ENCODE peak calls at places on chromosomes 16 and 17, in six cellular contexts. B is IMR-90, R is neuronal stem cell, N is H9, M is H1, F is trophoblast cell. J is an unnamed sample.

GRCh38 chr17:59357929-59358328 is 26.5 kb downstream of the YPEL2 start:
- DNase-seq in F (peak), N (no peak), M (no peak), B (peak), R (no peak), J (peak)

GRCh38 chr17:82858376-82859126 is 18.7 kb upstream of the ZNF750 start:
- DNase-seq in F (peak), R (no peak), N (no peak), M (no peak), B (no peak), J (no peak)

GRCh38 chr17:58200024-58200633 is 7.6 kb downstream of the EPX start:
- DNase-seq in N (peak), R (peak), F (no peak), B (peak), M (peak), J (peak)

GRCh38 chr16:347203-347602 is 5.3 kb downstream of the AXIN1 start:
- DNase-seq in R (no peak), F (no peak), B (no peak), M (no peak), N (no peak), J (no peak)

GRCh38 chr17:70655179-70655578 is 485.8 kb downstream of the KCNJ2 start:
- DNase-seq in B (no peak), M (no peak), F (no peak), R (no peak), N (no peak), J (no peak)

GRCh38 chr17:66347661-66348604 is 45.5 kb downstream of the PRKCA start:
- DNase-seq in M (no peak), N (no peak), F (no peak), R (no peak), B (peak), J (peak)

GRCh38 chr17:78383725-78384471 is 5.4 kb downstream of the PGS1 start:
- DNase-seq in N (no peak), R (no peak), B (peak), F (peak), M (no peak), J (peak)

GRCh38 chr16:521381-522210 is 5.9 kb upstream of the CAPN15 start:
- DNase-seq in M (no peak), N (peak), B (no peak), R (no peak), F (no peak), J (no peak)

GRCh38 chr16:84084570-84085270 is 32.0 kb downstream of the MBTPS1 start:
- DNase-seq in F (peak), R (peak), B (peak), N (peak), M (peak), J (peak)
- H3K9ac ChIP-seq in F (no peak), R (no peak), B (no peak), N (no peak), M (no peak), J (no peak)

GRCh38 chr16:35185366-35186044 is 1726.1 kb downstream of the TP53TG3F start:
- DNase-seq in B (no peak), F (no peak), R (no peak), N (no peak), M (no peak), J (no peak)

GRCh38 chr16:35186045-35186759 is 1726.8 kb downstream of the TP53TG3F start:
- DNase-seq in N (no peak), R (no peak), M (no peak), B (no peak), F (no peak), J (no peak)

GRCh38 chr16:35187665-35188225 is 1728.3 kb downstream of the TP53TG3F start:
- DNase-seq in B (no peak), N (no peak), F (no peak), M (no peak), R (no peak), J (no peak)

GRCh38 chr16:35184356-35184870 is 1725.0 kb downstream of the TP53TG3F start:
- DNase-seq in R (no peak), F (no peak), N (no peak), B (no peak), M (no peak), J (no peak)

GRCh38 chr16:35188288-35189155 is 1729.1 kb downstream of the TP53TG3F start:
- DNase-seq in R (no peak), B (no peak), M (no peak), F (no peak), N (no peak), J (no peak)
- H4K91ac ChIP-seq in R (no peak), B (no peak), M (no peak), F (no peak), N (no peak), J (no peak)

DNA sequence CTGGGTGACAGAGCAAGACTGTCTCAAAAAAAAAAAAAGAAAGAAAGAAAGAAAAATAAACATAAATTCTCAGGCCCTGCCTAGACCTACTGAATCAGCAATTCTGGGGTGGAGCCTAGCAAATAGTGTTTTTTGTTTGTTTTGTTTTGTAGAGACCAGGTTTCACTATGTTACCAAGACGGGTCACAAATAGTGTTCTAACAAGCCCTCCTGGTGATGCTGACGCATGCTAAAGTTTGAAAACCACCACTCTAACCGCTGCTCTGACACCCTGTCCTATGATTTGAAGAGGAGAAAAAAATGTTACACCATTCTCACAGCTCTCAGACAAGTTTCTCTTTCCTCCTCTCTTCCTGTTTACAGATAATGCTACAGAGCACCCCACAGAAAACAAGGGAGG is 1.5 kb downstream of the MRPL10 start:
- DNase-seq in B (no peak), F (no peak), N (no peak), M (no peak), R (no peak), J (peak)
- H3K9ac ChIP-seq in B (no peak), F (no peak), N (no peak), M (no peak), R (no peak), J (peak)

GRCh38 chr16:65834680-65835079 is 531.8 kb upstream of the CDH5 start:
- DNase-seq in F (no peak), M (no peak), B (no peak), R (no peak), N (no peak), J (no peak)

GRCh38 chr16:65832679-65833078 is 533.8 kb upstream of the CDH5 start:
- DNase-seq in R (no peak), F (no peak), B (no peak), N (no peak), M (no peak), J (no peak)

GRCh38 chr16:65832269-65832668 is 534.2 kb upstream of the CDH5 start:
- DNase-seq in R (no peak), M (no peak), B (no peak), N (no peak), F (no peak), J (peak)

GRCh38 chr16:65837431-65837986 is 529.0 kb upstream of the CDH5 start:
- DNase-seq in N (no peak), F (no peak), B (no peak), R (no peak), M (no peak), J (no peak)

GRCh38 chr16:65833171-65833871 is 533.2 kb upstream of the CDH5 start:
- DNase-seq in N (no peak), M (no peak), R (no peak), B (peak), F (no peak), J (peak)
- H4K91ac ChIP-seq in N (no peak), M (no peak), R (no peak), B (no peak), F (no peak), J (no peak)

GRCh38 chr16:46687486-46687885 is 1.5 kb downstream of the VPS35 start:
- DNase-seq in R (no peak), B (no peak), N (no peak), F (no peak), M (no peak), J (no peak)
- H3K9ac ChIP-seq in R (no peak), B (no peak), N (peak), F (peak), M (no peak), J (peak)

GRCh38 chr16:30399435-30400186 is 4.4 kb downstream of the ZNF48 start:
- DNase-seq in B (no peak), M (no peak), F (no peak), R (no peak), N (peak), J (no peak)

GRCh38 chr16:30395992-30396560 is 856 bp downstream of the ZNF48 start:
- DNase-seq in M (no peak), B (no peak), N (no peak), F (no peak), R (no peak), J (no peak)

GRCh38 chr16:30397056-30397455 is 1.8 kb downstream of the ZNF48 start:
- DNase-seq in M (no peak), R (no peak), N (no peak), B (no peak), F (no peak), J (no peak)

GRCh38 chr16:30398660-30399434 is 3.6 kb downstream of the ZNF48 start:
- DNase-seq in F (no peak), M (no peak), B (no peak), R (no peak), N (peak), J (no peak)

GRCh38 chr16:30397776-30398659 is 2.8 kb downstream of the ZNF48 start:
- DNase-seq in M (no peak), N (no peak), R (no peak), B (no peak), F (no peak), J (no peak)
- H4K91ac ChIP-seq in M (no peak), N (no peak), R (no peak), B (no peak), F (peak), J (no peak)

DNA sequence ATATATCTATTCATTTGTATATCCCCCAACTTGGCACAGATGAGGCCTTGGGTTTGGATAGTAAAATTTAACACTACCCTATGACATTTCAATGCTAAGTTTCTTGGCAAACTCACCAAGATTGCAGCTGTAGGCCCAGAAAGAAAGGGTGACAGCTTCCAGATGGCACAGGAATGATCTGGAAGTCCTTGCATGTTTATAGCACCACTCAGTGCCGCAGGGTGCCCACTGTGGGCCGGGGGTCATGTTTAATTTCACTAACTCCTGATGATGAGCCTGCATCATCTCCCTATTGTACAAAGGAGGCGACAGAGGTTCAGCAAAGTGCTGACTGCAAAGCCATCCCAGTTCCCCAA is 166.0 kb downstream of the XYLT1 start:
- DNase-seq in B (peak), F (no peak), M (no peak), R (no peak), N (no peak), J (no peak)
- H3K9ac ChIP-seq in B (no peak), F (no peak), M (no peak), R (no peak), N (no peak), J (no peak)

DNA sequence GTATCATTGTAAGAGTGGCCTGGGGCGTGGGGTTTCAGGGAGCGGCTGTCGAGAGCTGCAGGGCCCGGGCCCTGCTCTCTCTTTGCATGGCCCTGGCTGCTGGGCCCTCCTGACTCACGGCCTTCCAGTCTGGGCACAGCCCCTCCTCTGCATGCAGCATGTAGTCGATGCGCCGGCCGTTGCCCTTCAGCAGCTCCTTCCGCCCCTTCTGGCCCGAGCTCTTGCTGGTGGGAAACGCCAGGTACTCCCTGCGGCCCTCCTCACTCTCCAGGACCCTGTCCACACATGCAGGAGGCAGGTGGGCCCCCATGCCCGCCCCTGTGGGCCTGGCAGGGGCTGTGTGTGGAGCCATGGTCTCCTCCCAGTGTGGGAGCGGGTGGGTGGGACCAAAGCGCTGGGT is 50.7 kb downstream of the PRMT7 start:
- DNase-seq in M (no peak), F (no peak), B (no peak), N (no peak), R (no peak), J (no peak)
- H4K91ac ChIP-seq in M (no peak), F (no peak), B (no peak), N (no peak), R (no peak), J (no peak)

J was measured in mesenchymal stem cell.